ENCODE peak calls at places on chromosomes 6 and 20, in five cellular contexts. C, S, B, J and A are unnamed samples.

GRCh38 chr6:28858963-28859362 is 64.8 kb downstream of the TRIM27 start:
- DNase-seq in S (no peak), B (no peak), C (no peak), J (no peak), A (no peak)

GRCh38 chr6:87806635-87807034 is 104.6 kb upstream of the AKIRIN2 start:
- DNase-seq in S (no peak), J (no peak), B (no peak), C (peak), A (no peak)

GRCh38 chr6:118307581-118307980 is 240.5 kb upstream of the PLN start:
- DNase-seq in B (no peak), C (no peak), S (no peak), J (no peak), A (no peak)

GRCh38 chr6:147506704-147507114 is 1.8 kb upstream of the SAMD5 start:
- DNase-seq in S (peak), J (peak), C (peak), B (peak), A (peak)

GRCh38 chr6:132153221-132153896 is 202.2 kb upstream of the CCN2 start:
- DNase-seq in J (peak), B (no peak), S (peak), C (peak), A (peak)

GRCh38 chr20:33826270-33826897 is 15.2 kb downstream of the CHMP4B start:
- DNase-seq in J (no peak), S (no peak), C (no peak), B (peak), A (no peak)

GRCh38 chr20:13794667-13795066 is 9.8 kb downstream of the NDUFAF5 start:
- DNase-seq in B (no peak), C (no peak), S (no peak), J (no peak), A (no peak)

GRCh38 chr6:113881473-113881980 is 24.4 kb downstream of the MARCKS start:
- DNase-seq in S (no peak), J (no peak), C (no peak), B (no peak), A (no peak)

GRCh38 chr6:39808934-39809333 is 16.8 kb downstream of the DAAM2 start:
- DNase-seq in C (no peak), B (no peak), S (no peak), J (no peak), A (peak)

GRCh38 chr6:77021232-77021631 is 442.1 kb downstream of the HTR1B start:
- DNase-seq in C (no peak), S (no peak), B (no peak), J (no peak), A (no peak)

GRCh38 chr6:86969573-86969972 is 32.2 kb downstream of the HTR1E start:
- DNase-seq in S (no peak), J (no peak), C (peak), B (no peak), A (no peak)

GRCh38 chr6:2476376-2476775 is 231.0 kb upstream of the GMDS start:
- DNase-seq in B (peak), C (peak), J (peak), S (no peak), A (no peak)

GRCh38 chr6:163263998-163264661 is 150.4 kb upstream of the QKI start:
- DNase-seq in B (no peak), J (no peak), S (no peak), C (no peak), A (no peak)

GRCh38 chr6:140846518-140847277 is 1286.0 kb upstream of the GJE1 start:
- DNase-seq in J (peak), C (peak), S (peak), B (no peak), A (peak)

GRCh38 chr20:19492937-19493336 is 265.1 kb upstream of the RIN2 start:
- DNase-seq in C (no peak), B (no peak), J (no peak), S (no peak), A (no peak)

GRCh38 chr6:4780360-4780812 is 4.2 kb downstream of the CDYL start:
- DNase-seq in C (peak), B (no peak), S (peak), J (peak), A (peak)

GRCh38 chr20:1901704-1902103 is 6.5 kb downstream of the SIRPA start:
- DNase-seq in B (no peak), C (no peak), S (no peak), J (no peak), A (no peak)

GRCh38 chr6:164109770-164110140 is 695.2 kb downstream of the QKI start:
- DNase-seq in S (no peak), C (no peak), J (no peak), B (peak), A (no peak)

GRCh38 chr6:144912474-144912873 is 627.3 kb downstream of the UTRN start:
- DNase-seq in S (peak), C (peak), J (peak), B (no peak), A (peak)

GRCh38 chr20:24612799-24613775 is 143.7 kb downstream of the SYNDIG1 start:
- DNase-seq in B (no peak), C (no peak), S (peak), J (no peak), A (no peak)

GRCh38 chr20:31824125-31824485 is 4.9 kb downstream of the MYLK2 start:
- DNase-seq in S (no peak), C (no peak), B (no peak), J (no peak), A (no peak)

DNA sequence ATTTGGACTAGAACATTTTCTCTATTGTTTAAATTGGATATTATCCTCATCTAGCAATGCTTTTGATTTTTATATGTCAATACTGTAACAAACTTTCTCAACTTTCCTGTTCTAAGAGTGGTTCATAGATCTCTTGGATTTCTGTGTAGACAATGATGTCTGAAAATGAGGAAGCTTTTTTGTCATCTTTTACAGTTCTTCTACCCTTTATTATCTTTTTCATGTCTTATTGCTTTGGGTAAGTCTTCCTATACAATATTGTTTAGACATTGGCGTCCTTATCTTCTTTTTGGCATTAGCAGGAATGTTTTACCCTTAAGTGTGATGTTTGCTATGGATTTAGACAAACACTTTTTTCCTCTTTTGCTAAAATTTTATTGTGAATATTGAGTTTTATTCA is 91.5 kb upstream of the MTHFD1L start:
- DNase-seq in B (no peak), C (no peak), J (no peak), S (no peak), A (no peak)
- TF ChIP-seq CTCF in B (no peak), C (no peak), J (no peak), S (no peak), A (no peak)

DNA sequence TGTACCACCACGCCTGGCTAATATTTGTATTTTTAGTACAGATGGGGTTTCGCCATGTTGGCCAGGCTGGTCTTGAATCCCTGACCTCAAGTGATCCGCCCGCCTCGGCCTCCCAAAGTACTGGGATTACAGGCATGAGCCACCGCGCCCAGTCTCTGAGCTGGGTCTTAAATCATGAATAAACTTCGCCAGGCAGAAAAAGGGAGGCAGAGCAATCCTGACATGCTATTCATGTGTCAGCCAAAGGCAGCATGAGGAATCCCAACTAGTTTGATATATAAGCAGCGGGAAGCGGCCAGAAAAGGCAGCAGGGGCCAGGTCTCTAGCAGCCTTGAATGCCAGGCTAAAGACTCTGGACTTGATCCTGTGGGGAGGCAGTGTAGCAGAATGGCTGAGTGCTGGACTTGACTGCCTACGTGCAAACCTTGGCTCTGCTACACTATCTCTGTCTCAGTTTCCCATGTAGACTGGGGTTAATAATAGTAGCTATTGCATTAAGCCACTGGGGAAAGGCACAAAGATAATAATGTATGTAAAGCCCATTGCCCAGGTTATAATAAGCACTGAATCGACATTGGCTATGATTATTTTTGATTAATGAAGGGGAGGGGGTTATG is 1.8 kb downstream of the PROCR start:
- DNase-seq in B (no peak), J (peak), S (no peak), C (peak), A (no peak)
- H3K4me3 ChIP-seq in B (no peak), J (peak), S (no peak), C (peak), A (no peak)

GRCh38 chr20:57746832-57747404 is 37.1 kb upstream of the PMEPA1 start:
- DNase-seq in J (no peak), C (no peak), S (no peak), B (no peak), A (no peak)

GRCh38 chr20:57749131-57749690 is 39.4 kb upstream of the PMEPA1 start:
- DNase-seq in C (no peak), J (no peak), B (no peak), S (no peak), A (no peak)

GRCh38 chr20:57749861-57750260 is 40.0 kb upstream of the PMEPA1 start:
- DNase-seq in J (no peak), B (no peak), S (no peak), C (no peak), A (no peak)

GRCh38 chr20:57747889-57748456 is 38.2 kb upstream of the PMEPA1 start:
- DNase-seq in J (no peak), C (no peak), S (no peak), B (no peak), A (no peak)

DNA sequence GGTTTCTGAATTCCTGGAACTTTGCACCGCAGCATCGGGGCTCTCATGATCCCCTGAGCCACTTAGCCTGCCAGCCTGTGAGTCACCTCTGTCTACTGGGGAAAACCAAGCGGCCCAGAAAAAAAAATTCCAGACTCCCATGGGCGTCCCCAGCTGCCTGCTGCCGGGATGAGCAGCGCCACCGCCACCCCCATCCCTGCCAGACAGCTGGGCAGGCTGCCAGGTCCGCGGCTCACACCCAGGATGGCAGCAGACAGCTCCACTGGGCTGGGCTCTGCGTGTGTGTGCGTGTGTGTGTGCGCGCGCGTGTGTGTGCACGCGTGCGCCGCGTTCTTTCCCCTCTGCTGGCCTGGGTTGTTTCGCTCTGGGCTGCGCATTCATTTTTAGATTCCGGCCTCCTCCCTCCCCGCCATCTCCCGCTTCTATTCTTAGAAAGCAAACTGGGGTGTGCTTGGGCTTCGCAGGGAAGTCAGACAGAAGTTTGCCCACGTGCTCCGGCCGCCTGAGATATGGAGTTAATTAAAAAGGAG is 38.9 kb upstream of the PMEPA1 start:
- DNase-seq in J (peak), S (peak), B (peak), C (peak), A (peak)
- TF ChIP-seq CTCF in J (no peak), S (no peak), B (no peak), C (no peak), A (no peak)

DNA sequence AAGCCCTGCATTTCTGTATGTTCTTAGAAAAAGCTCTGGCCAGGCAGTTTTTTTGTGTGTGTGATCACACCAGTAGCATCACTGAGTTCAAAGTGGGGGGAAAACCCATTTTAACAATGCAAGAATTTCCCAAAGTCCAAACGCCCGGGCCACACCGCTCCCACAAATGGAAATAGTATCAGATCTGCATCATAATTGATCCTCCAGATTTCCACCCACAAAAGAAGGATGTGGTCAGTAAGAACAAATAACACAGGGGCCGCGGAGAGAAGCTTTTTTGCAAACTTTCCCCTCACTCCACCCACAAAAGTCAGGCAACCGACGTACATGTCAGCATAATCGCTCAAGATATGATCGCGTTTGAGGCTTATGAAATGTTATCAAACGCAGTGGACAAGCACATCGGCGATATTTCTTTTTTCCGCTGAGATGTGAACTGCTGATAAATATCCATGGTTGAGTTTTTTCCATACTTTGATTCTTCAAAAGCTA is 143.7 kb downstream of the ZFP64 start:
- DNase-seq in J (no peak), C (peak), B (no peak), S (peak), A (peak)
- H3K4me3 ChIP-seq in J (no peak), C (no peak), B (no peak), S (no peak), A (peak)

GRCh38 chr6:116971959-116972358 is 94.9 kb downstream of the RFX6 start:
- DNase-seq in C (peak), J (peak), B (peak), S (peak), A (peak)
- TF ChIP-seq CTCF in C (peak), J (peak), B (peak), S (peak), A (peak)

DNA sequence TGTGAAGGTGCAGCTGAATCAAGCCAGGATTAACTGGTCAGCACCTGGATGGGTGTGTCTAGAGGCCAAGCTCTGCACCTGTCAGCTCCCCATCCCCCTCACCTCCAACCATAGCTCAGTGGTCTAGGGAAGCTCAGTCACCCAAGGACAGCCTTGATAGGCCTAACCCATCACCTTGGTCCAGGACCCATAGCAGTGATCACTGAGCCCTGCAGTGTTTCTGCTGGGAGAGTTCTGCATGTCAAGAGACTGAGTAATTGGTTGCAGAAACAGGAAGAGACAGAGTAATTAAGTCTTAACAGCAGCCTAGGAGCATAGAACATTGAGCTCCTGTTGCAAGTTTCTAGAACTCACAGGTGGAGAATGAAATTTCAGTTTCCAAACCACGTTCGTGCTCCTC is 18.7 kb upstream of the RALGAPB start:
- DNase-seq in J (no peak), B (no peak), S (no peak), C (no peak), A (no peak)
- H3K4me3 ChIP-seq in J (no peak), B (no peak), S (no peak), C (no peak), A (no peak)

DNA sequence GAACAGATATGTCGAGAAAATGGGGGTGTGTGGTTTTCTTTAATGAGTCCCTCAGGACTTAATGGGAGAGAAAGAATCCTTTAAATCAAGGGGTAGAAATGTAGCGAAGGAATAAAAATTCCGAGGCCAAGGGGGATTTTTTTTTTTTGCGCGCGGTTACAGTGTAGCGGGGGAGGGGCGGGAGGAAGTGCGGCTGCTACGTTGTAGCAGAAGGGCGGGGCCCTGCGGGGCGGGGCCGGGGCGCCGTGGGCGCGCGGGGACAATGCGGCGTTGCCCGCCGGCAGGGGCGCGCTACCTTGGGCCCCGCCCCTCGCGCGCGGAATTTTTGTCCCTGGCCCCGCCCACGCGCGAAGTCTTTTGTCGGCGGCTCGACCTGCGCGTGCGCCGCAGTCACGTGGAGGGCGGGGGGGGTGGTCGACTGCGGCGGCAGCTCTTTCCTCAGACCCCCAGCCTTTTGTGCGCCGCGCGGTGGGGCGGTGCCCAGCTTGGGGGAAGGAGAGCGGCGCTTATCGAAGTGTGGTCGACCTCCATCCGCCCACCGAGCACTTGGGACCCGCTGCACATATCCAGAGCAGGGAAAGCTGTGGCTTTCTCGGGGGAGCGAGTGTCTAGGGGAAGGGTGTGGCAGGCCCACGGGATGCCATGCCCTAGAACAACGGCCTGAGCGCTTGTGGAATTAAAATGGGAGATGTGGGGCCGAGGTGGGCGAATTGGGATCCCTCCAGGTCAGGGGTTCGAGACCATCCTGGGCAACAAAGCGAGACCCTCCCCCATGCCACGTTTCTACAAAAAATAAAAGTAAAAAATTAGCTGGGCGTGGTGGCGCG is 1.3 kb downstream of the TUBB start:
- DNase-seq in B (peak), J (peak), C (peak), S (peak), A (peak)
- TF ChIP-seq CTCF in B (peak), J (peak), C (no peak), S (peak), A (peak)

GRCh38 chr6:108252055-108252454 is 8.8 kb downstream of the SNX3 start:
- DNase-seq in J (no peak), B (no peak), S (no peak), C (no peak), A (no peak)
- H3K4me3 ChIP-seq in J (no peak), B (no peak), S (no peak), C (no peak), A (no peak)